ENCODE peak calls at places on chromosomes 11 and 22, in six cellular contexts. J is brain microvascular endothelial cell, R is IMR-90, N is cardiac muscle cell, C is foreskin keratinocyte, G is tibial artery. F is an unnamed sample.

GRCh38 chr11:46618789-46619188 is 1.4 kb downstream of the ATG13 start:
- DNase-seq in J (no peak), R (no peak), N (no peak), C (no peak), G (no peak), F (no peak)

GRCh38 chr11:123450593-123450992 is 20.5 kb downstream of the GRAMD1B start:
- DNase-seq in J (no peak), R (peak), N (no peak), C (no peak), G (no peak), F (no peak)

GRCh38 chr11:69141742-69142141 is 14.0 kb upstream of the SMIM38 start:
- DNase-seq in J (no peak), R (peak), N (no peak), C (no peak), G (no peak), F (no peak)

GRCh38 chr11:56531856-56532255 is 11.2 kb downstream of the OR5M11 start:
- DNase-seq in J (no peak), R (no peak), N (no peak), C (no peak), G (no peak), F (no peak)

GRCh38 chr11:134385774-134386565 is 26.1 kb downstream of the B3GAT1 start:
- DNase-seq in J (no peak), R (no peak), N (no peak), C (no peak), G (no peak), F (no peak)

GRCh38 chr22:46902436-46902835 is 140.0 kb downstream of the TBC1D22A start:
- DNase-seq in J (no peak), R (no peak), N (peak), C (no peak), G (no peak), F (no peak)

GRCh38 chr11:10158461-10158860 is 135.6 kb downstream of the SBF2 start:
- DNase-seq in J (no peak), R (peak), N (no peak), C (peak), G (no peak), F (no peak)

GRCh38 chr11:82975882-82976281 is 74.3 kb downstream of the DDIAS start:
- DNase-seq in J (no peak), R (no peak), N (no peak), C (no peak), G (no peak), F (no peak)

GRCh38 chr22:37208401-37209139 is 3.7 kb downstream of the SSTR3 start:
- DNase-seq in J (no peak), R (no peak), N (no peak), C (no peak), G (no peak), F (no peak)

GRCh38 chr11:45267660-45268340 is 18.3 kb downstream of the SYT13 start:
- DNase-seq in J (no peak), R (no peak), N (no peak), C (no peak), G (no peak), F (no peak)

GRCh38 chr11:129620705-129621104 is 194.9 kb upstream of the TMEM45B start:
- DNase-seq in J (no peak), R (no peak), N (no peak), C (peak), G (no peak), F (peak)

GRCh38 chr11:20066013-20066782 is 94.1 kb downstream of the DBX1 start:
- DNase-seq in J (no peak), R (no peak), N (no peak), C (no peak), G (no peak), F (no peak)

GRCh38 chr11:90601261-90601660 is 378.4 kb upstream of the CHORDC1 start:
- DNase-seq in J (no peak), R (no peak), N (no peak), C (no peak), G (no peak), F (no peak)

GRCh38 chr11:69909561-69910518 is 90.6 kb upstream of the FGF3 start:
- DNase-seq in J (no peak), R (no peak), N (peak), C (no peak), G (no peak), F (no peak)

GRCh38 chr11:123217897-123218296 is 22.8 kb upstream of the CLMP start:
- DNase-seq in J (no peak), R (no peak), N (no peak), C (no peak), G (no peak), F (no peak)

GRCh38 chr11:103582351-103582909 is 454.0 kb upstream of the DDI1 start:
- DNase-seq in J (no peak), R (peak), N (no peak), C (peak), G (no peak), F (no peak)

GRCh38 chr11:95922536-95923440 is 1.1 kb downstream of the MTMR2 start:
- DNase-seq in J (no peak), R (no peak), N (no peak), C (no peak), G (no peak), F (no peak)

GRCh38 chr11:62427630-62428233 is 8.9 kb downstream of the SCGB1A1 start:
- DNase-seq in J (peak), R (peak), N (no peak), C (peak), G (no peak), F (no peak)

GRCh38 chr11:24496728-24497396 is at the start of gene LUZP2:
- DNase-seq in J (peak), R (peak), N (peak), C (peak), G (peak), F (peak)

GRCh38 chr22:17706947-17707346 is 67.3 kb downstream of the BID start:
- DNase-seq in J (no peak), R (no peak), N (no peak), C (no peak), G (no peak), F (no peak)

GRCh38 chr22:28899199-28899853 is 16.0 kb downstream of the ZNRF3 start:
- DNase-seq in J (no peak), R (peak), N (no peak), C (peak), G (no peak), F (peak)

GRCh38 chr11:129061466-129062194 is 119.0 kb upstream of the TP53AIP1 start:
- DNase-seq in J (peak), R (peak), N (no peak), C (peak), G (no peak), F (peak)

GRCh38 chr11:74429205-74429604 is 31.0 kb upstream of the PGM2L1 start:
- DNase-seq in J (no peak), R (no peak), N (no peak), C (no peak), G (no peak), F (no peak)

GRCh38 chr11:204587-205109 is 2.6 kb downstream of the BET1L start:
- DNase-seq in J (no peak), R (no peak), N (no peak), C (no peak), G (no peak), F (no peak)

GRCh38 chr22:37624017-37624365 is 15.4 kb downstream of the GGA1 start:
- DNase-seq in J (no peak), R (no peak), N (no peak), C (no peak), G (no peak), F (no peak)

GRCh38 chr11:116454020-116454645 is 318.7 kb downstream of the BUD13 start:
- DNase-seq in J (peak), R (peak), N (peak), C (no peak), G (no peak), F (no peak)

GRCh38 chr22:30014244-30014643 is 66.0 kb upstream of the HORMAD2 start:
- DNase-seq in J (no peak), R (no peak), N (no peak), C (no peak), G (no peak), F (no peak)

GRCh38 chr11:86537541-86538222 is 134.7 kb downstream of the ME3 start:
- DNase-seq in J (peak), R (no peak), N (peak), C (no peak), G (no peak), F (no peak)

GRCh38 chr11:47330002-47330911 is 22.2 kb downstream of the MYBPC3 start:
- DNase-seq in J (no peak), R (peak), N (no peak), C (peak), G (no peak), F (no peak)

GRCh38 chr22:30286813-30287625 is 2.3 kb downstream of the CASTOR1 start:
- DNase-seq in J (peak), R (peak), N (peak), C (no peak), G (peak), F (no peak)

GRCh38 chr11:124736738-124737137 is 3.0 kb upstream of the NRGN start:
- DNase-seq in J (no peak), R (no peak), N (no peak), C (no peak), G (peak), F (no peak)

GRCh38 chr11:96394773-96395172 is 5.0 kb downstream of the JRKL start:
- DNase-seq in J (no peak), R (no peak), N (no peak), C (no peak), G (no peak), F (no peak)

GRCh38 chr11:71212871-71213559 is 39.4 kb downstream of the SHANK2 start:
- DNase-seq in J (no peak), R (peak), N (no peak), C (no peak), G (no peak), F (no peak)

GRCh38 chr22:18012528-18012927 is 11.8 kb downstream of the MICAL3 start:
- DNase-seq in J (no peak), R (peak), N (no peak), C (peak), G (no peak), F (peak)

GRCh38 chr11:62141111-62142042 is 17.6 kb downstream of the INCENP start:
- DNase-seq in J (no peak), R (no peak), N (peak), C (no peak), G (peak), F (no peak)

GRCh38 chr22:20239951-20240773 is 28.0 kb downstream of the RTN4R start:
- DNase-seq in J (no peak), R (no peak), N (no peak), C (no peak), G (no peak), F (no peak)

GRCh38 chr22:20239063-20239950 is 28.8 kb downstream of the RTN4R start:
- DNase-seq in J (no peak), R (peak), N (no peak), C (no peak), G (no peak), F (no peak)

GRCh38 chr22:20240900-20241299 is 27.2 kb downstream of the RTN4R start:
- DNase-seq in J (no peak), R (no peak), N (no peak), C (no peak), G (no peak), F (no peak)

GRCh38 chr22:20237480-20238440 is 30.4 kb downstream of the RTN4R start:
- DNase-seq in J (no peak), R (no peak), N (no peak), C (peak), G (no peak), F (no peak)

DNA sequence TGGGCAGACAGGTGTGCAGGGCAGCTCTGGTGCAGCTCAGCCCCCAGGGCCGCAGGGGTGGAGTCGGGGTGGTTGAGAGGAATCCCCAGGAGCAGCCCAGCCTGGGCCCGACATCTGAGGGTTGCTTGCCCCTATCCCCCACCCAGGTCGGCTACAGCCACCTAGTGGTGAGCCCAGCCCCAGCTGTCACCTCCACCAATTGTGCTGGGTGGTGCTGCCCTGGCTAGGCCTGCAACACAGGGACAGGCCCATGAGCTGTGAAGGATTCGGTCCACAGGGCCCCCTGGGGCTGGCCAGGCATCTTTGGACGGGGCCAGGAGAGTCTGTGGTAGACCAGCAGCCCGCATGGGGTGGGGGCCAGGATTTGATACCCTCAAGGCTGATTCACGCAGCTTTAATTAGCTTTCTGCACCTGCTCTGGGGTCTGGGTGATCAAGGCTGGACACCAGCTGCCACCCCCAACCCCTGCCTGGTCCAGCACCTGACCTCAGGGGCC is 29.5 kb downstream of the RTN4R start:
- DNase-seq in J (no peak), R (no peak), N (peak), C (no peak), G (no peak), F (peak)
- TF ChIP-seq CTCF in J (peak), R (peak), N (peak), C (peak), G (peak), F (peak)

DNA sequence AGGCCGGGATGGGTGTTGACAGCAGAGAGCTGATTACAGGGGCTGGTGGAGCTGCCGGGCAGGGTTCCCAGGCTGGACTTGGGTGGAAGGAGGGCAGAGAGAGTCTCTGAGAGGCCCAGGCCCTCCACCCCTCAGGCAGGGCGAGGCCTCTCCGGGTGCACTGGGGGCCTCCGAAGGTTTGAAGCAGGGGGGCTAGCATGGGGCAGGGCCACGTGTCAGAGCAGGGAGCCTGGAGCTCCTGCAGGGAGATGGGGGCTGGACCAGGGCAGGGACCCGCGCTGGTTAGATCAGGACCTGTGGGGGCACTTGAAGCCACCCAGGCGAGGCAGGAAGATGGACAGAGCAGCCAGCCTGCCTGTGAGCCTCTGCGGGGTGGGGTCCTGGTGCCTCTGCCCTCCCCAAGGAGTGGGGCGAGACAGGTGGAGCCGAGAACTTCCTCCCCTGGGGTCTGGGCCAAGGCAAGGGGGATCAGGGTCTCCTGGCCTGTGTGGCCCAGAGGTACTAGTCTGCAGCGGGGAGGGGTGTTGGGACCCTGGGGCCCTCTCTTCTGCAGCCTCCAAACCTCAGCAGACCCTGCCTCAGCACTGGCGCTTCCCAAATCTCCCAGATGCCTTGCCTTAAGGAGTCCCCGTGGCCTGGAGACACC is 911 bp downstream of the PANX2 start:
- DNase-seq in J (no peak), R (no peak), N (peak), C (no peak), G (no peak), F (no peak)
- H3K27ac ChIP-seq in J (no peak), R (no peak), N (no peak), C (no peak), G (no peak), F (peak)

GRCh38 chr11:92735039-92735438 is 234.4 kb upstream of the MTNR1B start:
- DNase-seq in J (no peak), R (no peak), N (no peak), C (no peak), G (no peak), F (peak)
- TF ChIP-seq CTCF in J (peak), R (peak), N (peak), C (peak), G (no peak), F (peak)

DNA sequence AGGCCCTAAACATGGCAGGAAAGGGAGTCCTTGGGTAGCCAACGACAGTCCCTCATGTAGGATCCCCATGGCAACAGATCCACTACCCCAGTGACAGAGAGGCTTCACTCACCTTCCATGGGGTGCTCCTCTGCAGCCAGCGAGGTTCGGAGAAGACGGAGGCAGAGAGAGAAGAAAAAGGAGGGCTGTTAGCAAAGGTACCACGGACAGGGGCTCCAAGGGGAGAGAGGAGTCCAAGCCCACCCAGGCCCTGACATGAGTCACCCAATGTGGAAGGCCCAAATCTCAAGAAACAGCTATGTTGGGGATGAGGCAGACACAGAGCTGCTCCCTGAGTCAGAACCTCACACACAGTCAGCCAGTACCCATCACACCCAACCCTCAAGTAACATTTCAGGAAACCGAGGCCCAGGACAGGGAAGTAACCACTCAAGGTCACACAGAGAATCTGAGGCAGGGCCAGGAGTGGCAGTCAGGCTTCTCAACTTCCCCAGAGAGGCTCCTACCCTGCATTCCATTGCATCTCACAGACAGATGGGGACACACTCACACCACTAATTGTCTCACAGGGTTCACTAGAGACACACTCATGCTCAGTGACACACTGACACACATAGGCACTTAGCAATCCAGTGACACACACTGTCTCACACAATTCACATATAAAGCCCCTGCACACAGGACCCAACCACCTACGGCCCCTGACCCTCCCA is 25.2 kb downstream of the NRXN2 start:
- DNase-seq in J (no peak), R (no peak), N (no peak), C (no peak), G (no peak), F (no peak)
- H3K27ac ChIP-seq in J (no peak), R (no peak), N (no peak), C (no peak), G (no peak), F (no peak)

DNA sequence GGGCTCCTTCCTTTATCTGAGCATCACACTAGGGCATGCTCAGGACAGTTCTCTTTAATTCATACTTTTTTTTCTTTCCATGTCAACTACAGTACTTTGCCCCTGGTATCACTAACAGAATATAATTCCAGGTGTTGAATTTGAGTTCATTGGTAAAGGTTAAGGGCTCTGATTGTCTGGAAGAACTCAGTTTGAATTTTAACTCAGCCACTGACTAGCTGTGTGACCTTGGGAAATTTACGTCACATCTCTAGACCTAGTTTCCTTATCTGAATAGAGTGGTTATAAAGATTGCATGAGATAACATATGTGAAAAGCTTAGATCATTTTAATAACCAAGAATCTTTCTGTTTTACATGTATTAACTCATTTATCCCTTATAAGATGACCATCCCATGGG is 15.9 kb upstream of the ZC3H12C start:
- DNase-seq in J (no peak), R (no peak), N (no peak), C (no peak), G (no peak), F (no peak)
- TF ChIP-seq CTCF in J (no peak), R (no peak), N (no peak), C (no peak), G (no peak), F (no peak)

GRCh38 chr11:67417425-67417824 is 1.9 kb downstream of the CARNS1 start:
- DNase-seq in J (no peak), R (no peak), N (no peak), C (no peak), G (no peak), F (no peak)
- H3K27ac ChIP-seq in J (no peak), R (no peak), N (no peak), C (no peak), G (peak), F (peak)

DNA sequence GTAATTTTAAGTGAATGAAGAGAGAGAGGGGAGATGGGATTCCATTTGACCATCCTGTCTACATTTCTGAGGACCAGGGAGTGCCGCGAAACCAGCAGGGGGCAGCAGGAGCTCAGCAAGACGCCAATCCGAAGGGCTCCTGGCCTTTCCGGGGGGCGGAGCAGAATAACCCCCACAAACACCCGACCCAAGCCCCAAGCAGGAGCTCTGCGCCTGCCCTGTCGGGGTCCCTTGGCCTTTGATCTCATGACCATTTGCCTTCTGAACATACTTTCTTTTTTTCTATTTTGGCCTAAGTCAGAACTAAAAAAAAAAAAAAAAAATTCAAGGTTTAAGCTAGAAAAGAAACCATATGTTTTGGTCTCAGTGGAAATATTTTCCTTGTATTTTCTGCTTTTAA is 21.9 kb upstream of the SCN2B start:
- DNase-seq in J (peak), R (peak), N (peak), C (no peak), G (peak), F (peak)
- TF ChIP-seq CTCF in J (peak), R (peak), N (peak), C (peak), G (peak), F (peak)

DNA sequence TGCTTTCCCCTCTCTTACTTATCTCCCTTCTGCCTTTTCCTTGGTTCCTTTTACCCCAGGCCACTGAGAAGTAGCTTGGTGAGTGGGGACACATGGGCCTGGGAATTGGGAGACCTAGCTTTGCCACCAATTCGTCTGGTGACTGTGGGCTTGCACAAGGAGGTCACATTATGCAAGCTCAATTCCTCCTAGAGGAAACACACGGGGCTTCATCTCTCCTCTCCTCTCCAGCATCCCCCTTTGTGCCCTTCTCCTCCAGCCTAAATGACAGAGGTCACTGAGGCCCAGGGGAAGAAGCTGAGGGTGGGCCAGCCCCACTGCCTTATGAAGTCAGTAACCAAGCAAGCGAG is 2.2 kb downstream of the CLCF1 start:
- DNase-seq in J (no peak), R (no peak), N (no peak), C (no peak), G (no peak), F (no peak)
- H3K27ac ChIP-seq in J (no peak), R (peak), N (no peak), C (no peak), G (peak), F (peak)

F was measured in RWPE1.